ENCODE peak calls at places on chromosomes 6 and 20, in eight cellular contexts. V is progenitor cell of endocrine pancreas, X is adrenal gland, R is cardiac fibroblast, J is fibroblast of the aortic adventitia, Q is AG09319, Z is pancreas, B is neural crest cell. I is an unnamed sample.

GRCh38 chr6:43455034-43455747 is at the start of gene DLK2:
- DNase-seq in V (no peak), X (no peak), R (no peak), J (no peak), Q (no peak), Z (peak; percentile 67), B (no peak), I (peak; percentile 24)

GRCh38 chr20:37669062-37669772 is 24.6 kb upstream of the CTNNBL1 start:
- DNase-seq in V (no peak), X (no peak), R (no peak), J (no peak), Q (no peak), Z (no peak), B (no peak), I (no peak)

GRCh38 chr6:168152306-168152963 is 73.4 kb upstream of the FRMD1 start:
- DNase-seq in V (no peak), X (no peak), R (no peak), J (peak; percentile 26), Q (no peak), Z (no peak), B (no peak), I (no peak)

GRCh38 chr6:99219788-99220187 is 129.7 kb downstream of the FAXC start:
- DNase-seq in V (peak; percentile 26), X (no peak), R (no peak), J (no peak), Q (no peak), Z (no peak), B (peak; percentile 10), I (peak; percentile 56)

GRCh38 chr20:21179796-21180195 is 53.9 kb downstream of the KIZ start:
- DNase-seq in V (no peak), X (no peak), R (peak; percentile 43), J (peak; percentile 77), Q (peak; percentile 32), Z (no peak), B (no peak), I (no peak)

GRCh38 chr20:60113771-60114170 is 155.5 kb downstream of the CDH26 start:
- DNase-seq in V (no peak), X (no peak), R (no peak), J (no peak), Q (no peak), Z (no peak), B (no peak), I (no peak)

GRCh38 chr6:44072959-44073611 is 54.2 kb downstream of the MRPL14 start:
- DNase-seq in V (peak; percentile 75), X (peak; percentile 94), R (peak; percentile 88), J (peak; percentile 73), Q (peak; percentile 47), Z (peak; percentile 90), B (peak; percentile 74), I (peak; percentile 82)

GRCh38 chr6:14665827-14666724 is 548.5 kb downstream of the CD83 start:
- DNase-seq in V (no peak), X (peak; percentile 22), R (peak; percentile 89), J (peak; percentile 94), Q (peak; percentile 31), Z (no peak), B (no peak), I (no peak)

GRCh38 chr6:47700596-47700995 is 2.2 kb downstream of the ADGRF4 start:
- DNase-seq in V (no peak), X (no peak), R (no peak), J (no peak), Q (no peak), Z (no peak), B (no peak), I (no peak)

GRCh38 chr20:53738039-53738944 is 144.7 kb upstream of the ZNF217 start:
- DNase-seq in V (peak; percentile 31), X (peak; percentile 50), R (peak; percentile 87), J (no peak), Q (peak; percentile 83), Z (peak; percentile 69), B (peak; percentile 57), I (peak; percentile 56)

GRCh38 chr6:63571382-63571882 is 848 bp upstream of the LOC128125822 start:
- DNase-seq in V (no peak), X (no peak), R (peak; percentile 80), J (no peak), Q (no peak), Z (no peak), B (no peak), I (no peak)

GRCh38 chr6:169962604-169963469 is 211.4 kb downstream of the ERMARD start:
- DNase-seq in V (no peak), X (no peak), R (no peak), J (no peak), Q (no peak), Z (peak; percentile 58), B (no peak), I (no peak)

GRCh38 chr20:4875578-4876067 is 125.7 kb downstream of the SLC23A2 start:
- DNase-seq in V (no peak), X (peak; percentile 10), R (no peak), J (no peak), Q (no peak), Z (no peak), B (no peak), I (no peak)

GRCh38 chr6:22041797-22042489 is 254.9 kb downstream of the PRL start:
- DNase-seq in V (no peak), X (no peak), R (peak; percentile 26), J (peak; percentile 68), Q (no peak), Z (no peak), B (no peak), I (no peak)

GRCh38 chr20:45957021-45957941 is 14.7 kb downstream of the ZNF335 start:
- DNase-seq in V (no peak), X (peak; percentile 6), R (no peak), J (no peak), Q (no peak), Z (peak; percentile 48), B (no peak), I (no peak)

GRCh38 chr20:35108921-35109320 is 16.3 kb upstream of the TRPC4AP start:
- DNase-seq in V (no peak), X (no peak), R (no peak), J (no peak), Q (no peak), Z (no peak), B (no peak), I (no peak)

GRCh38 chr6:111631930-111632460 is 26.3 kb upstream of the TRAF3IP2 start:
- DNase-seq in V (no peak), X (no peak), R (no peak), J (no peak), Q (no peak), Z (no peak), B (no peak), I (no peak)

GRCh38 chr20:48295966-48296421 is 510.7 kb upstream of the SULF2 start:
- DNase-seq in V (no peak), X (no peak), R (peak; percentile 65), J (peak; percentile 75), Q (no peak), Z (no peak), B (no peak), I (no peak)

GRCh38 chr6:143579703-143580102 is 68.2 kb upstream of the FUCA2 start:
- DNase-seq in V (no peak), X (peak; percentile 87), R (peak; percentile 86), J (peak; percentile 98), Q (peak; percentile 76), Z (no peak), B (no peak), I (no peak)

GRCh38 chr6:143513410-143513809 is 1.9 kb upstream of the FUCA2 start:
- DNase-seq in V (no peak), X (no peak), R (no peak), J (no peak), Q (no peak), Z (no peak), B (no peak), I (peak; percentile 38)

DNA sequence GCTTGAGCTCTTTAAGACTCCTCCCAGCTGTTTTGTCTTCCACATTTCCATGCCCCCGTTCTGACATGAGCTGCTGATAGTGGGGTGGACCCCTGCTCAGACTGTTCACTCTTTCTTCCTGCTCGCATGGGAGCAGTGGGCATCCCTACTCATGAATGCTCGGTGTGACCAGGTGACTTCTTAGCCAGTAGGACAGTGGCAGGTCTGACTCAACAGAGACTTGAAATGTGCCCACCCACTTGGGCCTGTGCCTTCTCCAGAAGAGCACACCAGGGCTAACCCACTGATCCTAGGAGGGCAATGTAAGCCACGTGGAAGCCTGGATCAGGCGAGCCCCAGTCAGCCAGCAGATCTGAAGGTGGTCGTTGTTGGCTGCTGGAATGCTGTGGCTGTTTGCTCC is 582.0 kb downstream of the QKI start:
- DNase-seq in V (no peak), X (no peak), R (no peak), J (no peak), Q (no peak), Z (no peak), B (no peak), I (no peak)
- TF ChIP-seq CTCF in V (no peak), X (no peak), R (no peak), J (no peak), Q (no peak), Z (no peak), B (no peak), I (no peak)

GRCh38 chr6:100965069-100965468 is 83.9 kb upstream of the ASCC3 start:
- DNase-seq in V (no peak), X (no peak), R (no peak), J (no peak), Q (no peak), Z (no peak), B (no peak), I (no peak)

GRCh38 chr6:100968934-100969333 is 87.8 kb upstream of the ASCC3 start:
- DNase-seq in V (no peak), X (no peak), R (no peak), J (no peak), Q (no peak), Z (no peak), B (no peak), I (no peak)
- TF ChIP-seq CTCF in V (no peak), X (no peak), R (no peak), J (no peak), Q (no peak), Z (no peak), B (no peak), I (no peak)

DNA sequence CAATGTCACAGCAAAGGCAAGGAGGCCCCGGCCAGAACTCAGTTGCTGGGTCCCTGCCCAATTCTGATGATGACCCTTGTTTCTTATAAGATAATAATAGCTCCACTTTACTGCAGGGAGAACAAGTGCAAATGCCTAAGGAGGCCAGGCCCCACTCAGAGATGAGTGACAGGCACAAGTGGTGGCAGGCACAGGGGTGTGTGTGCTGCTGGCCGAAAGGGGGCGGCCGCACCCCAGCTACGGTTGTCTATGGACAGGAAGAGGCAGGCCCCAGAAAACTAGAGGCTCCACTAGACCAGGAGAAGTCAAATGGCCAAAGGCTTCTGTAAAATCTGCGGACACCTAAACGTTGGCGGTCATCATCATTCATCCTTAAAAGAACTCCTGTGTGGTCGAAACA is 28.5 kb downstream of the GNAS-AS1 start:
- DNase-seq in V (no peak), X (no peak), R (no peak), J (no peak), Q (no peak), Z (no peak), B (no peak), I (no peak)
- TF ChIP-seq CTCF in V (no peak), X (no peak), R (no peak), J (no peak), Q (no peak), Z (no peak), B (no peak), I (no peak)

DNA sequence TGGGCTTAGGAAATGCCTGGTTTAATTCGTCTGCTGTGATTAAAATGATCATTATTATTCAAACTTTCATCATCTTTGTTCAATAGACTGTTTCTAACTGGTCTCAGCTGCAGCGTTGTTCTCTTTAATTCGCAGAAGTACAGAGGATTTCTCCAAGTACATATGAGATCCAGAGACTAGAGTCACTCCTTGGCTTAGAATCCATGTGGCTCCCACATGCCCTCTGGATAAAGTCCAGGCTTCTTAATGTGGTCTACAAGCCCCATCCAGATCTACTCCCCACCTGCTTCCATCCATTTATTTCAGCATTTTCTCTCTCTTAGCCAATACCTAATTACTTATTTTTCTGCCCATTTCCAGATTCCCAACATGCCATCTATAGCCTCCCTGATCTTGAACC is 1.1 kb upstream of the ZBTB24 start:
- DNase-seq in V (no peak), X (no peak), R (no peak), J (peak; percentile 30), Q (no peak), Z (no peak), B (no peak), I (no peak)
- TF ChIP-seq CTCF in V (no peak), X (no peak), R (no peak), J (no peak), Q (no peak), Z (no peak), B (no peak), I (no peak)

I was measured in endothelial cell.